ENCODE peak calls at places on chromosomes 2 and 18, in nine cellular contexts. One of them, this sample, is unnamed.

GRCh38 chr2:220504890-220505564 is 877.6 kb downstream of the SLC4A3 start:
- DNase-seq in adrenal gland: no peak
- DNase-seq in breast epithelium: no peak
- DNase-seq in BE2C: no peak
- DNase-seq in fibroblast of lung: peak; percentile 54
- DNase-seq in brain microvascular endothelial cell: peak; percentile 64
- DNase-seq in HL-60: no peak
- DNase-seq in left lung: no peak
- DNase-seq in colonic mucosa: peak; percentile 17
- DNase-seq in this sample: peak; percentile 93

GRCh38 chr2:125858366-125858765 is 797.6 kb upstream of the GYPC start:
- DNase-seq in adrenal gland: no peak
- DNase-seq in breast epithelium: no peak
- DNase-seq in BE2C: no peak
- DNase-seq in fibroblast of lung: no peak
- DNase-seq in brain microvascular endothelial cell: no peak
- DNase-seq in HL-60: no peak
- DNase-seq in left lung: no peak
- DNase-seq in colonic mucosa: no peak
- DNase-seq in this sample: no peak

GRCh38 chr18:35324926-35325655 is 19.1 kb downstream of the ZNF24 start:
- DNase-seq in adrenal gland: no peak
- DNase-seq in breast epithelium: no peak
- DNase-seq in BE2C: no peak
- DNase-seq in fibroblast of lung: peak; percentile 19
- DNase-seq in brain microvascular endothelial cell: no peak
- DNase-seq in HL-60: no peak
- DNase-seq in left lung: no peak
- DNase-seq in colonic mucosa: no peak
- DNase-seq in this sample: no peak

GRCh38 chr2:11414372-11415124 is 51.4 kb downstream of the E2F6 start:
- DNase-seq in adrenal gland: no peak
- DNase-seq in breast epithelium: no peak
- DNase-seq in BE2C: no peak
- DNase-seq in fibroblast of lung: no peak
- DNase-seq in brain microvascular endothelial cell: no peak
- DNase-seq in HL-60: no peak
- DNase-seq in left lung: no peak
- DNase-seq in colonic mucosa: no peak
- DNase-seq in this sample: no peak

GRCh38 chr2:88657131-88657530 is 29.9 kb upstream of the EIF2AK3 start:
- DNase-seq in adrenal gland: no peak
- DNase-seq in breast epithelium: no peak
- DNase-seq in BE2C: no peak
- DNase-seq in fibroblast of lung: peak; percentile 37
- DNase-seq in brain microvascular endothelial cell: peak; percentile 45
- DNase-seq in HL-60: no peak
- DNase-seq in left lung: no peak
- DNase-seq in colonic mucosa: no peak
- DNase-seq in this sample: peak; percentile 20

GRCh38 chr18:53864758-53865157 is 359.7 kb downstream of the MBD2 start:
- DNase-seq in adrenal gland: no peak
- DNase-seq in breast epithelium: no peak
- DNase-seq in BE2C: no peak
- DNase-seq in fibroblast of lung: no peak
- DNase-seq in brain microvascular endothelial cell: peak; percentile 3
- DNase-seq in HL-60: no peak
- DNase-seq in left lung: no peak
- DNase-seq in colonic mucosa: no peak
- DNase-seq in this sample: peak; percentile 8

GRCh38 chr2:157497603-157498314 is 53.9 kb upstream of the CYTIP start:
- DNase-seq in adrenal gland: no peak
- DNase-seq in breast epithelium: no peak
- DNase-seq in BE2C: no peak
- DNase-seq in fibroblast of lung: peak; percentile 45
- DNase-seq in brain microvascular endothelial cell: peak; percentile 16
- DNase-seq in HL-60: no peak
- DNase-seq in left lung: no peak
- DNase-seq in colonic mucosa: no peak
- DNase-seq in this sample: peak; percentile 63

GRCh38 chr2:192247456-192247855 is 52.7 kb upstream of the TMEFF2 start:
- DNase-seq in adrenal gland: no peak
- DNase-seq in breast epithelium: no peak
- DNase-seq in BE2C: no peak
- DNase-seq in fibroblast of lung: no peak
- DNase-seq in brain microvascular endothelial cell: no peak
- DNase-seq in HL-60: no peak
- DNase-seq in left lung: no peak
- DNase-seq in colonic mucosa: no peak
- DNase-seq in this sample: no peak

GRCh38 chr2:119590873-119591272 is 46.6 kb downstream of the CFAP221 start:
- DNase-seq in adrenal gland: no peak
- DNase-seq in breast epithelium: no peak
- DNase-seq in BE2C: peak; percentile 16
- DNase-seq in fibroblast of lung: no peak
- DNase-seq in brain microvascular endothelial cell: no peak
- DNase-seq in HL-60: no peak
- DNase-seq in left lung: no peak
- DNase-seq in colonic mucosa: no peak
- DNase-seq in this sample: no peak

GRCh38 chr2:197011033-197011432 is 84.5 kb upstream of the PGAP1 start:
- DNase-seq in adrenal gland: no peak
- DNase-seq in breast epithelium: no peak
- DNase-seq in BE2C: no peak
- DNase-seq in fibroblast of lung: no peak
- DNase-seq in brain microvascular endothelial cell: no peak
- DNase-seq in HL-60: no peak
- DNase-seq in left lung: no peak
- DNase-seq in colonic mucosa: no peak
- DNase-seq in this sample: no peak

GRCh38 chr2:71240794-71241193 is 13.9 kb upstream of the PAIP2B start:
- DNase-seq in adrenal gland: no peak
- DNase-seq in breast epithelium: no peak
- DNase-seq in BE2C: no peak
- DNase-seq in fibroblast of lung: no peak
- DNase-seq in brain microvascular endothelial cell: no peak
- DNase-seq in HL-60: no peak
- DNase-seq in left lung: no peak
- DNase-seq in colonic mucosa: no peak
- DNase-seq in this sample: no peak

GRCh38 chr2:9846554-9846953 is 3.3 kb downstream of the TAF1B start:
- DNase-seq in adrenal gland: no peak
- DNase-seq in breast epithelium: no peak
- DNase-seq in BE2C: no peak
- DNase-seq in fibroblast of lung: peak; percentile 69
- DNase-seq in brain microvascular endothelial cell: peak; percentile 29
- DNase-seq in HL-60: no peak
- DNase-seq in left lung: no peak
- DNase-seq in colonic mucosa: no peak
- DNase-seq in this sample: peak; percentile 87

GRCh38 chr2:23375448-23375847 is 9.5 kb upstream of the KLHL29 start:
- DNase-seq in adrenal gland: no peak
- DNase-seq in breast epithelium: no peak
- DNase-seq in BE2C: peak; percentile 29
- DNase-seq in fibroblast of lung: peak; percentile 12
- DNase-seq in brain microvascular endothelial cell: no peak
- DNase-seq in HL-60: no peak
- DNase-seq in left lung: no peak
- DNase-seq in colonic mucosa: no peak
- DNase-seq in this sample: peak; percentile 69

GRCh38 chr18:72993245-72993644 is 125.5 kb upstream of the NETO1 start:
- DNase-seq in adrenal gland: no peak
- DNase-seq in breast epithelium: no peak
- DNase-seq in BE2C: no peak
- DNase-seq in fibroblast of lung: no peak
- DNase-seq in brain microvascular endothelial cell: no peak
- DNase-seq in HL-60: no peak
- DNase-seq in left lung: no peak
- DNase-seq in colonic mucosa: no peak
- DNase-seq in this sample: peak; percentile 13

GRCh38 chr2:53987336-53987921 is 16.6 kb upstream of the PSME4 start:
- DNase-seq in adrenal gland: no peak
- DNase-seq in breast epithelium: no peak
- DNase-seq in BE2C: no peak
- DNase-seq in fibroblast of lung: peak; percentile 88
- DNase-seq in brain microvascular endothelial cell: peak; percentile 22
- DNase-seq in HL-60: no peak
- DNase-seq in left lung: no peak
- DNase-seq in colonic mucosa: no peak
- DNase-seq in this sample: peak; percentile 87

GRCh38 chr18:8901019-8901418 is 195.7 kb downstream of the MTCL1 start:
- DNase-seq in adrenal gland: no peak
- DNase-seq in breast epithelium: no peak
- DNase-seq in BE2C: no peak
- DNase-seq in fibroblast of lung: no peak
- DNase-seq in brain microvascular endothelial cell: no peak
- DNase-seq in HL-60: no peak
- DNase-seq in left lung: no peak
- DNase-seq in colonic mucosa: no peak
- DNase-seq in this sample: no peak

GRCh38 chr2:119821266-119821665 is 61.5 kb downstream of the PTPN4 start:
- DNase-seq in adrenal gland: no peak
- DNase-seq in breast epithelium: no peak
- DNase-seq in BE2C: no peak
- DNase-seq in fibroblast of lung: no peak
- DNase-seq in brain microvascular endothelial cell: no peak
- DNase-seq in HL-60: no peak
- DNase-seq in left lung: no peak
- DNase-seq in colonic mucosa: no peak
- DNase-seq in this sample: peak; percentile 25

GRCh38 chr18:8742382-8743361 is 37.3 kb downstream of the MTCL1 start:
- DNase-seq in adrenal gland: no peak
- DNase-seq in breast epithelium: no peak
- DNase-seq in BE2C: no peak
- DNase-seq in fibroblast of lung: no peak
- DNase-seq in brain microvascular endothelial cell: no peak
- DNase-seq in HL-60: peak; percentile 34
- DNase-seq in left lung: no peak
- DNase-seq in colonic mucosa: no peak
- DNase-seq in this sample: no peak

GRCh38 chr2:96085541-96086355 is 30.6 kb downstream of the ADRA2B start:
- DNase-seq in adrenal gland: no peak
- DNase-seq in breast epithelium: peak; percentile 36
- DNase-seq in BE2C: no peak
- DNase-seq in fibroblast of lung: no peak
- DNase-seq in brain microvascular endothelial cell: no peak
- DNase-seq in HL-60: no peak
- DNase-seq in left lung: no peak
- DNase-seq in colonic mucosa: peak; percentile 12
- DNase-seq in this sample: no peak

GRCh38 chr18:77622009-77622692 is 372.5 kb downstream of the GALR1 start:
- DNase-seq in adrenal gland: no peak
- DNase-seq in breast epithelium: no peak
- DNase-seq in BE2C: no peak
- DNase-seq in fibroblast of lung: no peak
- DNase-seq in brain microvascular endothelial cell: no peak
- DNase-seq in HL-60: no peak
- DNase-seq in left lung: no peak
- DNase-seq in colonic mucosa: no peak
- DNase-seq in this sample: no peak

DNA sequence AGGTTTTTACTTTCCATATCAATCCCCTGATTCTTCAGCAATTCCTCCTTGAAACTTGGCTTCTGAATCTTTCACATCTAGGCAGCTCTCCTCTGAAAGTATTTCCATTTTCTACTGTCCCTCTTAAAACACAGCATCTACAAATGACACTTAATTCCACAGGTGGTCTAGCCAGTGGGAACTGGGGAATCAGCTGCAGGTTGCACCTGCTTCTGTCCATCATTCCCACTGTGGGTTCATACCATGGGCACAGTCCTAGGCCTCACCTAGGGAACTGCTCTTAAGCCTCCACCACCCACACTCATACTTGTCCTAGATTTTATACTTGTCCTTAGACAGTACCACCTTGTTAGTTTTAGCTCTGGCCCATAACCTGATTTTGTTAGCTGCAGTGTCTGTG is 2.2 kb downstream of the LOXL3 start:
- DNase-seq in adrenal gland: no peak
- DNase-seq in breast epithelium: no peak
- DNase-seq in BE2C: no peak
- DNase-seq in fibroblast of lung: no peak
- DNase-seq in brain microvascular endothelial cell: no peak
- DNase-seq in HL-60: no peak
- DNase-seq in left lung: no peak
- DNase-seq in colonic mucosa: no peak
- DNase-seq in this sample: no peak
- H3K4me3 ChIP-seq in adrenal gland: no peak overlapping the region
- H3K4me3 ChIP-seq in breast epithelium: no peak overlapping the region
- H3K4me3 ChIP-seq in BE2C: no peak overlapping the region
- H3K4me3 ChIP-seq in fibroblast of lung: no peak overlapping the region
- H3K4me3 ChIP-seq in brain microvascular endothelial cell: no peak overlapping the region
- H3K4me3 ChIP-seq in HL-60: no peak overlapping the region
- H3K4me3 ChIP-seq in left lung: no peak overlapping the region
- H3K4me3 ChIP-seq in colonic mucosa: no peak overlapping the region
- H3K4me3 ChIP-seq in this sample: no peak overlapping the region

GRCh38 chr2:182870227-182870626 is 3.8 kb upstream of the FRZB start:
- DNase-seq in adrenal gland: no peak
- DNase-seq in breast epithelium: no peak
- DNase-seq in BE2C: peak; percentile 50
- DNase-seq in fibroblast of lung: no peak
- DNase-seq in brain microvascular endothelial cell: no peak
- DNase-seq in HL-60: no peak
- DNase-seq in left lung: no peak
- DNase-seq in colonic mucosa: peak; percentile 44
- DNase-seq in this sample: no peak
- TF ChIP-seq CTCF in adrenal gland: no peak
- TF ChIP-seq CTCF in breast epithelium: no peak
- TF ChIP-seq CTCF in BE2C: peak; percentile 64
- TF ChIP-seq CTCF in fibroblast of lung: peak; percentile 20
- TF ChIP-seq CTCF in brain microvascular endothelial cell: peak; percentile 60
- TF ChIP-seq CTCF in HL-60: no peak
- TF ChIP-seq CTCF in left lung: no peak
- TF ChIP-seq CTCF in colonic mucosa: no peak
- TF ChIP-seq CTCF in this sample: peak; percentile 30

DNA sequence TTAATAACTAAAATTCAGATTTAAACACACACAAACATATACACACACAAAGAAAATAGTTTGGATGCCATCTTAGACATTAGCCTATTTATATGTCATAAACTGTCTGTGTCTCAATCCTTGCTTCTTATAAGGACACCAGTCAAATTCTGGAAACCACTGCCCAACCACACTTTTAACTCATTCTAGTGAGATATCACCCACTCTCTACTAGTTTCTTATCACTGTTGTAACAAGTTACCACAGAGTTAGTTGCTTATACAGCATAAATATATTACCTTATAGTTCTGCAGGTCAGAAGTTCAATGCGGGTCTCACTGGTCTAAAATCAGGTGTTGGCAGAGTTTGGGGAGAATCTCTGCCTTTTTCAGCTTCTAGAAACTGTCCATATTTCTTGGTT is 239.1 kb downstream of the MTX2 start:
- DNase-seq in adrenal gland: no peak
- DNase-seq in breast epithelium: no peak
- DNase-seq in BE2C: no peak
- DNase-seq in fibroblast of lung: no peak
- DNase-seq in brain microvascular endothelial cell: no peak
- DNase-seq in HL-60: no peak
- DNase-seq in left lung: no peak
- DNase-seq in colonic mucosa: no peak
- DNase-seq in this sample: no peak
- H3K27me3 ChIP-seq in adrenal gland: no peaks in the 10 kb centered on the region
- H3K27me3 ChIP-seq in breast epithelium: no peaks in the 10 kb centered on the region
- H3K27me3 ChIP-seq in BE2C: no peaks in the 10 kb centered on the region
- H3K27me3 ChIP-seq in fibroblast of lung: no peaks in the 10 kb centered on the region
- H3K27me3 ChIP-seq in brain microvascular endothelial cell: no peaks in the 10 kb centered on the region
- H3K27me3 ChIP-seq in HL-60: peaks cover 4% of the 10 kb centered on the region
- H3K27me3 ChIP-seq in left lung: no peaks in the 10 kb centered on the region
- H3K27me3 ChIP-seq in colonic mucosa: no peaks in the 10 kb centered on the region
- H3K27me3 ChIP-seq in this sample: no peaks in the 10 kb centered on the region

GRCh38 chr2:128322651-128323491 is 4.2 kb upstream of the HS6ST1 start:
- DNase-seq in adrenal gland: no peak
- DNase-seq in breast epithelium: peak; percentile 51
- DNase-seq in BE2C: no peak
- DNase-seq in fibroblast of lung: no peak
- DNase-seq in brain microvascular endothelial cell: no peak
- DNase-seq in HL-60: no peak
- DNase-seq in left lung: peak; percentile 36
- DNase-seq in colonic mucosa: peak; percentile 29
- DNase-seq in this sample: no peak
- H3K4me3 ChIP-seq in adrenal gland: no peak overlapping the region
- H3K4me3 ChIP-seq in breast epithelium: peak overlapping the region; percentile 46
- H3K4me3 ChIP-seq in BE2C: peak overlapping the region; percentile 45
- H3K4me3 ChIP-seq in fibroblast of lung: peak overlapping the region; percentile 10
- H3K4me3 ChIP-seq in brain microvascular endothelial cell: peak overlapping the region; percentile 61
- H3K4me3 ChIP-seq in HL-60: no peak overlapping the region
- H3K4me3 ChIP-seq in left lung: peak overlapping the region; percentile 43
- H3K4me3 ChIP-seq in colonic mucosa: peak overlapping the region; percentile 41
- H3K4me3 ChIP-seq in this sample: peak overlapping the region; percentile 54